ENCODE peak calls at places on chromosome 22, in six cellular contexts. X is naive thymus-derived CD8-positive, alpha-beta T cell; C is GM23248; M is GDM1; F is posterior cingulate gyrus; D is activated naive CD8-positive, alpha-beta T cell treated with anti-CD3 and anti-CD28 coated beads, Interleukin-2, amount 50 U/mL, for 24 hours. U is an unnamed sample.

GRCh38 chr22:50691521-50691920 is 18.9 kb downstream of the SHANK3 start:
- DNase-seq in X (no peak), C (peak), M (no peak), F (peak), D (peak), U (no peak)

GRCh38 chr22:39414377-39414776 is 14.8 kb downstream of the TAB1 start:
- DNase-seq in X (no peak), C (no peak), M (no peak), F (peak), D (no peak), U (no peak)

GRCh38 chr22:32565002-32565339 is 90.4 kb downstream of the FBXO7 start:
- DNase-seq in X (no peak), C (no peak), M (no peak), F (no peak), D (no peak), U (no peak)

GRCh38 chr22:46041642-46042041 is 64.7 kb upstream of the WNT7B start:
- DNase-seq in X (no peak), C (no peak), M (no peak), F (peak), D (no peak), U (no peak)

GRCh38 chr22:43882122-43882767 is 9.6 kb downstream of the PNPLA5 start:
- DNase-seq in X (no peak), C (no peak), M (no peak), F (peak), D (no peak), U (no peak)

GRCh38 chr22:18997925-18998315 is 61.8 kb upstream of the PRODH start:
- DNase-seq in X (no peak), C (no peak), M (no peak), F (peak), D (no peak), U (no peak)

GRCh38 chr22:40019100-40019499 is 24.3 kb downstream of the FAM83F start:
- DNase-seq in X (no peak), C (no peak), M (no peak), F (no peak), D (no peak), U (no peak)

GRCh38 chr22:48888466-48889208 is 939.0 kb downstream of the BRD1 start:
- DNase-seq in X (no peak), C (no peak), M (no peak), F (peak), D (no peak), U (no peak)

GRCh38 chr22:37242395-37242918 is 1.6 kb downstream of the RAC2 start:
- DNase-seq in X (peak), C (peak), M (peak), F (peak), D (peak), U (no peak)

GRCh38 chr22:35842954-35843353 is 125.3 kb downstream of the APOL5 start:
- DNase-seq in X (no peak), C (peak), M (no peak), F (no peak), D (no peak), U (no peak)

GRCh38 chr22:21937041-21937820 is 15.4 kb downstream of the PPM1F start:
- DNase-seq in X (no peak), C (peak), M (no peak), F (no peak), D (no peak), U (no peak)